ENCODE peak calls at places on chromosomes 5 and 9, in seven cellular contexts. U, O, W, C, D, H and M are unnamed samples.

GRCh38 chr9:96232539-96233241 is 69.3 kb downstream of the HSD17B3 start:
- DNase-seq in U (peak), O (no peak), W (peak), C (peak), D (no peak), H (no peak), M (peak)

GRCh38 chr5:31996909-31997308 is 177.2 kb downstream of the GOLPH3 start:
- DNase-seq in U (no peak), O (no peak), W (no peak), C (no peak), D (no peak), H (no peak), M (no peak)

GRCh38 chr5:39376293-39376714 is 12.0 kb upstream of the C9 start:
- DNase-seq in U (peak), O (no peak), W (no peak), C (peak), D (no peak), H (no peak), M (peak)

GRCh38 chr5:27810458-27810857 is 772.1 kb upstream of the CDH9 start:
- DNase-seq in U (no peak), O (no peak), W (no peak), C (no peak), D (no peak), H (no peak), M (peak)

GRCh38 chr5:411728-412127 is 31.2 kb upstream of the EXOC3 start:
- DNase-seq in U (no peak), O (no peak), W (no peak), C (no peak), D (peak), H (no peak), M (no peak)

GRCh38 chr5:36741138-36741537 is 134.7 kb downstream of the SLC1A3 start:
- DNase-seq in U (no peak), O (no peak), W (no peak), C (no peak), D (no peak), H (no peak), M (no peak)

GRCh38 chr5:76620166-76620565 is 3.0 kb downstream of the F2RL2 start:
- DNase-seq in U (no peak), O (no peak), W (no peak), C (no peak), D (no peak), H (no peak), M (no peak)

GRCh38 chr9:123606141-123606540 is 250.1 kb downstream of the CRB2 start:
- DNase-seq in U (no peak), O (no peak), W (no peak), C (no peak), D (no peak), H (no peak), M (no peak)

GRCh38 chr9:35470894-35471293 is 19.0 kb upstream of the RUSC2 start:
- DNase-seq in U (no peak), O (no peak), W (no peak), C (no peak), D (no peak), H (no peak), M (peak)

GRCh38 chr5:57215629-57216195 is 41.9 kb downstream of the GPBP1 start:
- DNase-seq in U (no peak), O (no peak), W (no peak), C (no peak), D (no peak), H (no peak), M (no peak)

GRCh38 chr5:139473565-139473964 is 2.8 kb downstream of the SMIM33 start:
- DNase-seq in U (no peak), O (no peak), W (no peak), C (no peak), D (no peak), H (no peak), M (no peak)

GRCh38 chr5:122323738-122324137 is 11.7 kb downstream of the SNCAIP start:
- DNase-seq in U (no peak), O (no peak), W (no peak), C (no peak), D (no peak), H (no peak), M (no peak)

GRCh38 chr5:179125789-179126505 is 65.8 kb downstream of the ZNF354C start:
- DNase-seq in U (no peak), O (no peak), W (no peak), C (no peak), D (peak), H (peak), M (no peak)

GRCh38 chr5:95821110-95822021 is 1.2 kb downstream of the GLRX start:
- DNase-seq in U (no peak), O (no peak), W (no peak), C (no peak), D (no peak), H (no peak), M (no peak)

GRCh38 chr5:139410886-139411835 is 7.3 kb upstream of the SPATA24 start:
- DNase-seq in U (no peak), O (no peak), W (no peak), C (no peak), D (no peak), H (no peak), M (no peak)

GRCh38 chr9:137789295-137789895 is 88.2 kb upstream of the CACNA1B start:
- DNase-seq in U (no peak), O (no peak), W (no peak), C (no peak), D (no peak), H (no peak), M (no peak)

GRCh38 chr9:92642041-92642451 is 27.9 kb downstream of the IPPK start:
- DNase-seq in U (no peak), O (no peak), W (no peak), C (no peak), D (peak), H (peak), M (no peak)

GRCh38 chr9:91419222-91420191 is 4.1 kb downstream of the NFIL3 start:
- DNase-seq in U (peak), O (no peak), W (peak), C (peak), D (peak), H (no peak), M (peak)

GRCh38 chr5:6082685-6083084 is 295.7 kb downstream of the MED10 start:
- DNase-seq in U (no peak), O (no peak), W (no peak), C (no peak), D (no peak), H (no peak), M (no peak)
- H3K4me3 ChIP-seq in U (no peak), O (no peak), W (no peak), C (no peak), D (no peak), H (no peak), M (no peak)

GRCh38 chr9:97698865-97699264 is 1.7 kb upstream of the XPA start:
- DNase-seq in U (no peak), O (no peak), W (no peak), C (peak), D (no peak), H (no peak), M (no peak)

GRCh38 chr9:97695390-97695789 is 1.8 kb downstream of the XPA start:
- DNase-seq in U (no peak), O (no peak), W (no peak), C (no peak), D (no peak), H (no peak), M (no peak)

GRCh38 chr9:97696025-97696822 is 916 bp downstream of the XPA start:
- DNase-seq in U (no peak), O (no peak), W (no peak), C (no peak), D (no peak), H (no peak), M (peak)

GRCh38 chr9:97696823-97697601 is at the start of gene XPA:
- DNase-seq in U (peak), O (peak), W (peak), C (peak), D (peak), H (peak), M (peak)

GRCh38 chr9:97697837-97698236 is 697 bp upstream of the XPA start:
- DNase-seq in U (no peak), O (no peak), W (no peak), C (peak), D (no peak), H (no peak), M (no peak)
- H3K4me3 ChIP-seq in U (no peak), O (peak), W (peak), C (no peak), D (peak), H (peak), M (no peak)

DNA sequence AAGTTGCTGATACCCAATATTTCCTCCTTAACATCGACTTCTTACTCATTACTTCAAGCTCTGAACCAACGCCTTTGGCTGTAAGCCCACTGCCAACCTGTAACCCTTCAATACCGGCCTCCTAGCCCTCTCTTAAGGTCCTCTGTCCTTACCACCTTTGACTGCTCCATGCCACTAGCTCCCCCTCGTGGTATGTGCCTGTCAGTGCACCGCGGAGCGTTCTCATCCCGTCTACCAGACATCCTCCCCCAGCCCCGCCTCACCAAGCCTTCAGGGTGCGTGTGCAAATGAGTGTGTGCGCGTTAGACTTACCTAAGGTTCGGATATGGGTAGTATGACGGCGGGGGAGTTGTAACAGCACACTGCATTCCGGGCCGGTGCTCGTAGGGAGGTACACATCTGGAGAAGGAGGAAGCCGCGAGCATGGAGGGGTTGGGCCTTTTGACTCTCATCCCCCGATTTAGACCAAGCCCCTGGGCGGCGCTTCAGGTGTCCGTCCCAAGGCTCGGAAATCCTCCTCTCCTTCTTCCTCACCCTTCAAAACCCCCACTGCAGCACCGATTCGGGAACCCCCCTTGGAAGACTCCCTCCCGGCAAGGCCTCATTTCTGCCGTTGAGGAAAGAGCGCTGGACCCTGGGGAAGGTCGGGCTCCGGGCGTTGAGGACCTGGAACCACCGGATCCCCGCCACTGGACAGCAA is 2.8 kb upstream of the MYORG start:
- DNase-seq in U (peak), O (peak), W (peak), C (peak), D (peak), H (peak), M (peak)
- H3K4me3 ChIP-seq in U (peak), O (peak), W (peak), C (peak), D (peak), H (peak), M (peak)

GRCh38 chr5:111972548-111972947 is 215.6 kb upstream of the NREP start:
- DNase-seq in U (no peak), O (no peak), W (no peak), C (no peak), D (no peak), H (no peak), M (no peak)

GRCh38 chr5:111966290-111966689 is 209.3 kb upstream of the NREP start:
- DNase-seq in U (no peak), O (no peak), W (no peak), C (no peak), D (no peak), H (no peak), M (no peak)

GRCh38 chr5:111967463-111967862 is 210.5 kb upstream of the NREP start:
- DNase-seq in U (no peak), O (no peak), W (no peak), C (no peak), D (no peak), H (no peak), M (no peak)

GRCh38 chr5:111972080-111972479 is 215.1 kb upstream of the NREP start:
- DNase-seq in U (no peak), O (no peak), W (no peak), C (no peak), D (no peak), H (no peak), M (no peak)

DNA sequence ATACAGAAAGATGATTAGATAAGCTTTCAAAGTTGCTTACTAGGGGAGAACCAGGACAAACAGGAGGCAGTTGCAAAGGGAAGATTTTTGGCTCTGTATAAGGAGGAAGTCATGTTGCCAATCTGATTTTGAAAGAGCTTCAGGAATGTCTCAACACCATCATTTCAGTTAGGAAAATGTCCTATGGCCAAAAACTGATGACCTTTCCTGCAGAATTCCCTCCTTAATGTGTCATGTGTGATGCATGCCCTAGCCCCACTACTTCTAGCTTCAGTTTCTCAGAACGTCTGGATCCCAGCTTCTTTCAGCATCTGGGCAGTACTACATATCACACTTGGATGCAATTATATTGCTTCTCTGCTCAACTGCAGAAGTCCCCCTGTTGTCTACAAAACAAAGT is 211.5 kb upstream of the NREP start:
- DNase-seq in U (no peak), O (no peak), W (no peak), C (no peak), D (no peak), H (no peak), M (no peak)
- H3K4me3 ChIP-seq in U (no peak), O (no peak), W (no peak), C (no peak), D (no peak), H (no peak), M (no peak)

DNA sequence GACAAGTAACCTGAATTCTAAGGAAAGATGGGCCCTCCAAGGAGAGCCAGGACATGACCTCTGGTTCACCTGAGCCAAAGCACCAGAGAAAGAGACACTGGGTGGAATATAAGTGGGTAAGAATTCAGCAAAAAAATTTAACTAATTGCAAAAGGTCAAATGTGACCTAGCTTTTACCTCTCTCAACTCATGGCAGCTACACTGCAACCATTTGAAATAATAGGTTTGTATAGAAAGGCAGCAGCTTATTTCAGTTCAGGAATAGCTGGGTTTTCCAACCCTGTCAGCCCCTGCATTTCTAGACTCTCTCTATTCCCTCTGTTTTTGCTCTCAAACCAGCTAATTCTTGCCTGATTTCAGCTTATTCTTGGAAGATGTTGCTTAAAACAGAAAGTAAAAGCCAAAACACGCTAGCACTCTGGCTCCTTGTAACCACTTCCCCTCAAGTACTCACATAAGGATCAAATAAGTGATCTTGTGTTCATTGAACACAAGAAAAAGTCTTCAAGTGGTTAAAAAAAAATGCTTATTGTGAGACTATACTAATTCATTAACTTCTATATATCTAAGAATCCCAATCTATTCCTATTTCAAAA is 101.1 kb upstream of the NR4A3 start:
- DNase-seq in U (no peak), O (no peak), W (no peak), C (no peak), D (no peak), H (no peak), M (peak)
- H3K4me3 ChIP-seq in U (no peak), O (peak), W (peak), C (peak), D (peak), H (peak), M (no peak)

GRCh38 chr9:131259432-131259885 is 16.9 kb downstream of the FAM78A start:
- DNase-seq in U (no peak), O (no peak), W (peak), C (no peak), D (no peak), H (no peak), M (no peak)

GRCh38 chr9:131255731-131256197 is 20.5 kb downstream of the FAM78A start:
- DNase-seq in U (no peak), O (no peak), W (peak), C (no peak), D (no peak), H (no peak), M (no peak)

GRCh38 chr9:131258698-131259431 is 17.4 kb downstream of the FAM78A start:
- DNase-seq in U (no peak), O (no peak), W (peak), C (no peak), D (no peak), H (no peak), M (no peak)

GRCh38 chr9:131258186-131258585 is 18.1 kb downstream of the FAM78A start:
- DNase-seq in U (no peak), O (no peak), W (peak), C (no peak), D (no peak), H (no peak), M (no peak)

DNA sequence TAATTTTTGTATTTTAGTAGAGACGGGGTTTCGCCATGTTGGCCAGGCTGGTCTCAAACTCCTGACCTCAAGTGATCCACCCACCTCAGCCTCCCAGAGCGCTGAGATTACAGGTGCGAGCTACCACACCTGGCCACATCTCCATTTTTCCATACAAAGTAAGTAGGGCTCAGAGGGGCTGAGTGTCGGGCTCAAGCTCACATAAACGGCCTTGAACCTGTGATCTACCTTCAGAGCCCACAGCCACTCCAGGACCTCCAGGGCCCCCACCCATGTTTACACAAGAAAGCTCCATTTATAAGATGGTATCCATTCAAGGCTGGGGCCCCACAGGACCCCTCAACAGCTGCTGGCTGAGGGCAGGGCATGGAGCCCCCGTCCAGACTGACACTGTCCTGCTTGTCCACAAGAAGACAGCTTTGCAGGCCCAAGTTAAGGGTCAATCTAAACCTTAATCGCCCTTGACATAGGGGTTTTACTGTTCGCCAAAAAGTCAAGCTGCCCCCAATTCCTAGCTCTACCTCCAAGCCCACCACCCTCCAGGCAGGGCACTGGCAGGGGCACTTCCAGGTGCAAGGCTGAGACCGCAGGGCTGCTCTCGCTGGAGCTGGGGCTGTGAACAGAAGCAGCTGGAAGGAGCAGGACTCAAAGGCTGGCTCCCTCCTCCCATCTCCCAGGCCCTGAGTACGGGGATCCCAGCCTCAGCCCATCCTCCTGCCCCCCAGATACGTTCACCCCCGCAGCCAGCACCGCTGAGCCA is 18.9 kb downstream of the FAM78A start:
- DNase-seq in U (no peak), O (no peak), W (peak), C (no peak), D (no peak), H (no peak), M (no peak)
- H3K4me3 ChIP-seq in U (no peak), O (no peak), W (no peak), C (no peak), D (no peak), H (no peak), M (no peak)

GRCh38 chr5:150176745-150177485 is 10.3 kb downstream of the CDX1 start:
- DNase-seq in U (no peak), O (no peak), W (no peak), C (no peak), D (no peak), H (no peak), M (peak)

GRCh38 chr5:150175076-150175475 is 8.5 kb downstream of the CDX1 start:
- DNase-seq in U (no peak), O (no peak), W (no peak), C (no peak), D (no peak), H (no peak), M (no peak)

GRCh38 chr5:150174285-150174684 is 7.7 kb downstream of the CDX1 start:
- DNase-seq in U (no peak), O (no peak), W (no peak), C (no peak), D (no peak), H (no peak), M (no peak)

GRCh38 chr5:150177721-150178120 is 11.1 kb downstream of the CDX1 start:
- DNase-seq in U (no peak), O (no peak), W (no peak), C (no peak), D (no peak), H (no peak), M (no peak)

DNA sequence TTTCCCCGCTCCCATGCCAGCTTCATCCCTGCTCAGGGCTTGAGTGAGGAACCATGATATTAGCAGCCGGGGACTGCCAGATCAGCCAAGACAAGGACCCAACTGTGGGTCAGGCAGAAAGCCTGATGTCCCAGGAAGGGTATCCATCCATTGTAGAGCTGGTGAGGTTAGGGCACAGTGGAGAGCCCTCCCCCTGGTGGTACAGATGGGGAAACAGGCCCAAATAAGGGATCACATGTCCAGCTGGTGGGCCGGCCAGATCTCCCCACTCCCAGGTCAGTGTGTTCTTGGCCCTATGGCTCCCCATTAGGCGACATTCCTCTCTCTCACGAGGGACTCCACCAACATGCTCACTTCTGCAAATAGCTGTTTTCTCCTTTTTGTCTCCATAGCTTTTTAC is 9.0 kb downstream of the CDX1 start:
- DNase-seq in U (peak), O (no peak), W (no peak), C (no peak), D (no peak), H (no peak), M (no peak)
- H3K4me3 ChIP-seq in U (no peak), O (no peak), W (no peak), C (no peak), D (no peak), H (no peak), M (no peak)